ENCODE peak calls at places on chromosomes 4 and X, in nine cellular contexts. R is sigmoid colon, C is cardiac muscle cell, H is kidney epithelial cell, S is astrocyte, B is fibroblast of mammary gland, T is upper lobe of right lung, X is lower leg skin, E is K562. V is an unnamed sample.

GRCh38 chrX:68762649-68763268 is 66.1 kb upstream of the EFNB1 start:
- DNase-seq in R (no peak), C (no peak), H (no peak), S (no peak), B (no peak), T (no peak), X (no peak), E (no peak), V (no peak)

GRCh38 chr4:140754918-140755810 is 1.0 kb downstream of the TBC1D9 start:
- DNase-seq in R (no peak), C (no peak), H (no peak), S (no peak), B (no peak), T (no peak), X (no peak), E (no peak), V (no peak)

GRCh38 chr4:113851816-113852215 is 90.3 kb upstream of the CAMK2D start:
- DNase-seq in R (no peak), C (no peak), H (no peak), S (no peak), B (no peak), T (no peak), X (no peak), E (no peak), V (no peak)

GRCh38 chr4:52560844-52561280 is 98.2 kb downstream of the USP46 start:
- DNase-seq in R (no peak), C (peak; percentile 58), H (no peak), S (peak; percentile 84), B (peak; percentile 77), T (no peak), X (no peak), E (no peak), V (no peak)

GRCh38 chr4:184782731-184783472 is 42.9 kb downstream of the ACSL1 start:
- DNase-seq in R (no peak), C (no peak), H (no peak), S (no peak), B (no peak), T (no peak), X (no peak), E (no peak), V (no peak)

GRCh38 chr4:150461957-150462356 is 120.0 kb upstream of the MAB21L2 start:
- DNase-seq in R (no peak), C (no peak), H (no peak), S (no peak), B (no peak), T (no peak), X (no peak), E (no peak), V (no peak)

GRCh38 chr4:123788577-123788976 is 392.0 kb downstream of the SPRY1 start:
- DNase-seq in R (no peak), C (no peak), H (no peak), S (no peak), B (peak; percentile 55), T (no peak), X (no peak), E (no peak), V (no peak)

GRCh38 chr4:55345980-55346850 is at the start of gene SRD5A3:
- DNase-seq in R (peak; percentile 92), C (peak; percentile 86), H (no peak), S (peak; percentile 63), B (peak; percentile 68), T (peak; percentile 95), X (peak; percentile 64), E (peak; percentile 93), V (peak; percentile 88)

GRCh38 chrX:5163663-5164062 is 1065.0 kb downstream of the NLGN4X start:
- DNase-seq in R (no peak), C (no peak), H (no peak), S (no peak), B (no peak), T (no peak), X (no peak), E (no peak), V (no peak)

GRCh38 chrX:38807873-38808272 is 6.6 kb downstream of the MID1IP1 start:
- DNase-seq in R (no peak), C (peak; percentile 41), H (no peak), S (no peak), B (no peak), T (no peak), X (no peak), E (peak; percentile 27), V (no peak)

GRCh38 chr4:136768925-136769275 is 763.4 kb downstream of the PCDH18 start:
- DNase-seq in R (no peak), C (no peak), H (no peak), S (no peak), B (no peak), T (no peak), X (no peak), E (no peak), V (no peak)

GRCh38 chrX:128438082-128438481 is 385.9 kb upstream of the ACTRT1 start:
- DNase-seq in R (no peak), C (no peak), H (no peak), S (no peak), B (no peak), T (no peak), X (no peak), E (no peak), V (no peak)

GRCh38 chrX:110210417-110211139 is 107.3 kb downstream of the AMMECR1 start:
- DNase-seq in R (no peak), C (peak; percentile 57), H (no peak), S (peak; percentile 86), B (peak; percentile 90), T (no peak), X (no peak), E (no peak), V (no peak)

GRCh38 chr4:100935090-100935489 is 412.2 kb downstream of the PPP3CA start:
- DNase-seq in R (no peak), C (no peak), H (no peak), S (no peak), B (peak; percentile 20), T (no peak), X (no peak), E (no peak), V (no peak)

GRCh38 chr4:105808459-105809041 is 86.7 kb upstream of the NPNT start:
- DNase-seq in R (no peak), C (peak; percentile 82), H (no peak), S (peak; percentile 66), B (peak; percentile 81), T (no peak), X (no peak), E (peak; percentile 4), V (peak; percentile 70)

GRCh38 chr4:169268951-169269781 is 1.6 kb downstream of the SH3RF1 start:
- DNase-seq in R (no peak), C (peak; percentile 90), H (no peak), S (peak; percentile 89), B (peak; percentile 87), T (no peak), X (no peak), E (no peak), V (no peak)

GRCh38 chrX:123961268-123962005 is at the start of gene STAG2:
- DNase-seq in R (peak; percentile 93), C (peak; percentile 93), H (peak; percentile 19), S (peak; percentile 72), B (peak; percentile 88), T (peak; percentile 76), X (peak; percentile 76), E (peak; percentile 94), V (peak; percentile 81)

DNA sequence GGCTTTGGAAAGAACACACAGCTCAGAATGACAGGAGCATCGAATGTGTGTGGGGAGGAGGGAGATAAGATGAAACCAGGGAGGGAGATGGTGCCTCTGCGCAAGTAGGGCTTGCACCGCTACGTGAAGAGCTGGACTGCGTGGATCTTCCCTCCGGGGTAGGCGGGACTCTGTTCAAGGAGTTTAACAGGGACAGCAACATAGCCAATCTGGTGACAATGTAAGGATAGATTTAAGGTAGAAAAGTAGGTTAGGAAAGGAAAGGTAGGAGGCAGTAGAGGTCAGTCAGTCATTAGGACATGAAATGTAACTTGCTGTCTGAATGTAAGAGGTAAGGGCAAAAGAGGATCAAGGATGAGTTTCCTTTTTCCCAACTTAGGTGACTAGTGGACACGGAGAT is 152.5 kb downstream of the DCTD start:
- DNase-seq in R (no peak), C (no peak), H (no peak), S (no peak), B (no peak), T (no peak), X (no peak), E (no peak), V (no peak)
- TF ChIP-seq CTCF in R (no peak), C (no peak), H (no peak), S (no peak), B (no peak), T (no peak), X (no peak), E (no peak), V (no peak)

GRCh38 chr4:127632420-127633403 is at the start of gene INTU:
- DNase-seq in R (peak; percentile 97), C (peak; percentile 98), H (peak; percentile 97), S (peak; percentile 96), B (peak; percentile 95), T (peak; percentile 95), X (peak; percentile 95), E (peak; percentile 94), V (peak; percentile 95)
- H3K4me3 ChIP-seq in R (peak within 1 kb of the TSS; percentile 64), C (peak within 1 kb of the TSS; percentile 42), H (peak within 1 kb of the TSS; percentile 59), S (peak within 1 kb of the TSS; percentile 93), B (peak within 1 kb of the TSS; percentile 98), T (peak within 1 kb of the TSS; percentile 68), X (peak within 1 kb of the TSS; percentile 50), E (peak within 1 kb of the TSS; percentile 58), V (peak within 1 kb of the TSS; percentile 78)

DNA sequence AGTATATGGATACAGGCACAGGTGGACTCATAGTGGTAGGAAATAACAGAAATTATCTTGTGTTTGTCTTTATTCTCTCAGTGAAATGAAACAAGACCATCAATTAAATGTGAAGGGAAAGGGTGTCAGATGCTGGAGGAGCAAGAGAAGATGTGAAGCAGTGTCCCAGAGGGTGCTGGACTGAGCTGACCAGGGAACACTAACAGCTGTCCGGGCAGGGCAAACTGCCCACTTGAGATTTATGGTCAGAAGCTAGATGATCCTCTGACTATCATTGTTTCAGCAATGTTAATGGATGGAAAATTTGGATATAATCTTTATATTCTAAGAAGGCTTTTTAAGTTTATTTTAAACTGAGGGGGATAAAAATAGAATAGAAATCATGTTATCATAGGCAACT is 267.2 kb upstream of the SLC7A11 start:
- DNase-seq in R (no peak), C (no peak), H (no peak), S (no peak), B (no peak), T (no peak), X (no peak), E (no peak), V (no peak)
- TF ChIP-seq CTCF in R (no peak), C (no peak), H (no peak), S (no peak), B (no peak), T (no peak), X (no peak), E (no peak), V (no peak)

DNA sequence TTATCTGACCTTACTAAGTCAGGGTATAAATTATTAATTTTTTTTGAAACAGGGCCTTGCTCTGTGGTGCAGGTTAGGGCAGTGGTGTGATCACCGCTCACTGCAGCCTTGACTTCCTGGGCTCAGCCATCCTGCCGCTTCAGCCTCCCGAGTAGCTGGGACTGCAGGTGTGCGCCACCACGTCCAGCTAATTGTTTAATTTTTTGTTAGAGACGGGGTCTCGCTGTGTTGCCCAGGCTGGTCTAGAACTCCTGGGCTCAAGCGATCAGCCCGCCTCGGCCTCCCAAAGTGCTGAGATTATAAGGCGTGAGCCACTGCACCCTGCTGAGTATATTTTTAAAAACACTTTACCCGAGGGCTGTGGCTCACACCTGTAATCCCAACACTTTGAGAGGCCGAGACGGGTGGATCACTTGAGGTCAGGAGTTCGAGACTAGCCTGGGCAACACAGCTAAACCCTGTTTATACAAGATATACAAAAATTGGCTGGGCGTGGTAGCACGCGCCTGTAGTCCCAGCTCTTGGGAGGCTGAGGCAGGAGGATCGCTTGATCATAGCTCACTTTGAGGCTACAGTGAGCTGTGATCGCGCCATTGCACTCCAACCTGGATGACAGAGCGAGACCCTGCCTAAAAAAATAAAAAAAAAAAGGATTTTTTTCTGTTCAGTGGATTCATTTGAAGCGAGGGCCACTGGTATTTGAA is 721 bp upstream of the TBC1D25 start:
- DNase-seq in R (peak; percentile 53), C (no peak), H (no peak), S (no peak), B (no peak), T (no peak), X (no peak), E (no peak), V (no peak)
- H3K4me3 ChIP-seq in R (peak overlapping the region; percentile 64), C (peak overlapping the region; percentile 9), H (peak overlapping the region; percentile 22), S (no peak overlapping the region), B (peak overlapping the region; percentile 70), T (peak overlapping the region; percentile 66), X (no peak overlapping the region), E (peak overlapping the region; percentile 66), V (peak overlapping the region; percentile 82)

V was measured in coronary artery.